ENCODE peak calls at places on chromosomes 7 and 10, in ten cellular contexts. R is fibroblast of lung, S is body of pancreas, W is psoas muscle, A is ovary, Q is pancreas, J is uterus, C is heart left ventricle, M is suprapubic skin, U is DND-41. T is an unnamed sample.

GRCh38 chr10:81018898-81019890 is 481.5 kb downstream of the SH2D4B start:
- DNase-seq in U (peak; percentile 13), M (no peak), A (no peak), S (peak; percentile 30), R (peak; percentile 29), J (no peak), C (no peak), Q (no peak), W (no peak), T (peak; percentile 69)

GRCh38 chr10:72335394-72336258 is 19.1 kb downstream of the DNAJB12 start:
- DNase-seq in R (peak; percentile 67), U (peak; percentile 70), Q (peak; percentile 76), M (no peak), J (peak; percentile 67), A (peak; percentile 80), C (peak; percentile 87), S (peak; percentile 83), W (peak; percentile 77), T (peak; percentile 11)

GRCh38 chr7:12630615-12630884 is 56.9 kb upstream of the ARL4A start:
- DNase-seq in M (no peak), W (no peak), Q (no peak), A (no peak), U (no peak), C (no peak), J (no peak), S (no peak), R (no peak), T (no peak)

GRCh38 chr7:75652788-75653187 is 86.0 kb downstream of the HIP1 start:
- DNase-seq in S (no peak), R (no peak), M (no peak), Q (no peak), J (no peak), C (no peak), A (no peak), W (no peak), U (no peak), T (no peak)

GRCh38 chr7:70383947-70384475 is 747.9 kb upstream of the GALNT17 start:
- DNase-seq in Q (no peak), S (no peak), C (no peak), J (no peak), W (no peak), R (no peak), A (no peak), U (no peak), M (no peak), T (no peak)

GRCh38 chr10:3484306-3485187 is 300.5 kb downstream of the KLF6 start:
- DNase-seq in C (no peak), M (no peak), W (no peak), Q (no peak), A (peak; percentile 19), R (peak; percentile 33), S (no peak), J (no peak), U (peak; percentile 18), T (no peak)

GRCh38 chr10:6050801-6051445 is 11.2 kb downstream of the IL2RA start:
- DNase-seq in U (peak; percentile 87), R (no peak), M (no peak), J (peak; percentile 85), Q (peak; percentile 26), W (peak; percentile 58), C (peak; percentile 55), S (peak; percentile 61), A (peak; percentile 80), T (peak; percentile 27)

GRCh38 chr10:73344267-73344666 is 14.4 kb downstream of the CFAP70 start:
- DNase-seq in A (no peak), J (no peak), Q (no peak), M (no peak), R (no peak), S (no peak), U (no peak), C (no peak), W (no peak), T (no peak)

GRCh38 chr10:44340557-44340956 is 44.3 kb downstream of the CXCL12 start:
- DNase-seq in J (no peak), R (peak; percentile 5), C (no peak), U (no peak), M (no peak), S (no peak), W (no peak), A (no peak), Q (no peak), T (no peak)

GRCh38 chr10:3757638-3758490 is 27.1 kb downstream of the KLF6 start:
- DNase-seq in R (no peak), A (no peak), C (no peak), Q (no peak), J (no peak), S (no peak), M (no peak), W (no peak), U (no peak), T (no peak)

GRCh38 chr7:106717997-106718871 is 57.3 kb upstream of the CCDC71L start:
- DNase-seq in A (no peak), C (peak; percentile 30), U (peak; percentile 56), W (no peak), S (no peak), Q (no peak), J (peak; percentile 19), M (no peak), R (peak; percentile 99), T (peak; percentile 77)

GRCh38 chr10:128022216-128023196 is 103.7 kb downstream of the MKI67 start:
- DNase-seq in W (no peak), A (no peak), J (peak; percentile 6), R (no peak), Q (no peak), U (no peak), S (no peak), C (no peak), M (no peak), T (no peak)

GRCh38 chr7:54769203-54769602 is 10.2 kb upstream of the SEC61G start:
- DNase-seq in C (no peak), M (no peak), W (no peak), J (no peak), R (peak; percentile 6), A (no peak), U (no peak), S (no peak), Q (no peak), T (no peak)

GRCh38 chr7:913736-914520 is 37.6 kb downstream of the GET4 start:
- DNase-seq in Q (peak; percentile 59), M (no peak), C (no peak), U (no peak), A (no peak), J (no peak), S (peak; percentile 42), W (no peak), R (no peak), T (no peak)

GRCh38 chr10:132691711-132692153 is 94.2 kb downstream of the NKX6-2 start:
- DNase-seq in J (no peak), Q (no peak), C (no peak), R (no peak), M (peak; percentile 38), S (no peak), A (no peak), U (no peak), W (peak; percentile 6), T (no peak)

DNA sequence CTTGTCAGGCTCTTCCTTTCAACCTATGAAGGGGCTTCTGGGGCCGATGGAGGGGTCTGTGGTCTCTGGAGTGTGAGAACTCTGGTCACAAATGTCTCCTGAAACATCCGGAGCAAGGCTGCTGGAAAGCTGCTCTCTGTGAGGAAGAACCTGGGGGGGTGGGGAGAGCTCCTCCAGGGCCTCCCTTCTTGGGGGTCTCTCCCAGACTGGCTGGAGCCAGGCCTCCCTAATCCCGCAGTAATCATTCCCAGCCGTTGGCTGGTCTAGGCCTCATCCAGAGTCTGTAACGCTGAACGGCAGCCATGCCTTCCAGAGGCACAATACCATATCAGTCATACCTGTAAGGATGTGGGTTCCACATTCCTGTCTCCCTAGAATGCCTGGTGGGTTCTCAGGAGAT is 4.4 kb upstream of the LZTS2 start:
- DNase-seq in A (no peak), Q (no peak), S (no peak), J (no peak), W (no peak), R (no peak), U (no peak), C (no peak), M (no peak), T (peak; percentile 59)
- H3K36me3 ChIP-seq in A (no peaks in the 10 kb centered on the region), Q (peaks cover 3% of the 10 kb centered on the region), S (no peaks in the 10 kb centered on the region), J (no peaks in the 10 kb centered on the region), W (peaks cover 45% of the 10 kb centered on the region), R (peaks cover 12% of the 10 kb centered on the region), U (peaks cover 34% of the 10 kb centered on the region), C (peaks cover 31% of the 10 kb centered on the region), M (peaks cover 26% of the 10 kb centered on the region), T (no peaks in the 10 kb centered on the region)

DNA sequence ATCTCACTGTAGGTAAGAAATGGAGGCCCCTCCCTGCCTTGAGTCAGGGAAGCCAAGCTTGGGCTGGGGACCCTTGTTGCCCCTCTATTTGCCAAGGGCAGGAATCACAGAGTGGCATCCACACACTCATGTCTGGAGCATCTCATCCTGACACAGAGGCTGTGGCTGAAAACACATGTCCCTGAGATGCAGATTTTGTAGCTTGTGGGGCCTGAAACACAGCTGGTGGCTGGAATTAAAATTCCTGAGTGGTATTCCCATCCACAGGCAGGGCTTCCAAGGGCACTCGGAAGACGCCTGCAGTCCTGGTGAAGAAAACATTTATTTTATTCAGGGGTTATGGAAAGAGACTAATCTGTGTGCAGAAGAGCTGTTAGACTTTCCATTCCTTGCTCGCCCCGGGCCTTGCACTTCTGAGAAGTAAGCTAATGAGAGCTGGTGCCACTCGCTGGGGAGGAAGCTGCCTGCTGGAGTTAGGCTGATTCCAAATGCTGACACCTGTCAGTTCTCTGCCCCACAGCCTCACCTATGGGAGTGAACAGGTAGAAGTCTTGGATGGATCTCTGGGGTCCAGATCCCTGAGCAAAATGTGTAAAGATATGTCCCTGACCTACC is 36.0 kb downstream of the C10orf120 start:
- DNase-seq in A (no peak), W (no peak), C (no peak), U (no peak), M (peak; percentile 41), S (no peak), Q (no peak), J (no peak), R (no peak), T (no peak)
- TF ChIP-seq CTCF in A (no peak), W (no peak), C (no peak), U (no peak), M (no peak), S (no peak), Q (no peak), J (no peak), R (no peak), T (no peak)

GRCh38 chr7:150430465-150431085 is 19.9 kb upstream of the GIMAP8 start:
- DNase-seq in M (no peak), W (no peak), Q (no peak), A (no peak), U (peak; percentile 19), R (no peak), C (no peak), S (no peak), J (no peak), T (no peak)
- H3K4me1 ChIP-seq in M (peaks cover 10% of the 10 kb centered on the region), W (no peaks in the 10 kb centered on the region), Q (no peaks in the 10 kb centered on the region), A (no peaks in the 10 kb centered on the region), U (peaks cover 41% of the 10 kb centered on the region), R (peaks cover 5% of the 10 kb centered on the region), C (no peaks in the 10 kb centered on the region), S (peaks cover 7% of the 10 kb centered on the region), J (peaks cover 6% of the 10 kb centered on the region), T (no peaks in the 10 kb centered on the region)

DNA sequence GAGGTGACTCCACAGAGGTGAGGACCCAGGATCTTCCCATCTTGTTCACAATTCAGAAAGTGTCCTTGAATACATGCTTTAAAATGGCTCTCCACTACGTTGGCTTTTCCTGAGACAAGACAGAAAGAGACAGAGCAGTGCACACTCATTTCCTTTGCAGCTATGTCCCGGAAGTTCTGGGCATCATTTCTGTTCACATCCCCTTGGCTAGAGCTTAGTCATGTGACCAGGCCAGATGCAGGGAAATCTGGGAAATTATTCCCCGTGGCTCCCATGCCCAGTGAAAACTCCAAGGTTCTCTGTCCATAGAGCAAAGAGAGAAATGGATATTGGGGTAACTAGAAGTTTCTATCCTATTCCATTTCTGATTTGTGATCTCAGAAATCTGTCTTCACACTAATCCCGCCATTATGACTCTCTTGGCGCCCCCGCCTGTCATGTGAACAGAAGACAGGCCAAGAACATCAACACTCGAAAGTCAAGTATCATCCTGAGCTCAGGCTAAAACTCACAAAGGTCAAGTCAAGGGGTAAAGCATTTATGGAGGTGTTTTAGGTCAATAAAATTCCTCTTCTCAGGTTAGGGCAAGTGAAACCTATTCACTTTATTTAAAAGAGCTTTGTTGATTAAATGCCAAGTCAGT is 251.4 kb upstream of the HABP2 start:
- DNase-seq in R (no peak), Q (no peak), M (no peak), S (no peak), U (peak; percentile 22), W (no peak), J (no peak), C (no peak), A (no peak), T (no peak)
- H3K36me3 ChIP-seq in R (no peaks in the 10 kb centered on the region), Q (no peaks in the 10 kb centered on the region), M (no peaks in the 10 kb centered on the region), S (no peaks in the 10 kb centered on the region), U (no peaks in the 10 kb centered on the region), W (no peaks in the 10 kb centered on the region), J (no peaks in the 10 kb centered on the region), C (no peaks in the 10 kb centered on the region), A (no peaks in the 10 kb centered on the region), T (no peaks in the 10 kb centered on the region)

T was measured in hepatocyte.